ENCODE peak calls at places on chromosomes 13 and 19, in five cellular contexts. One of them, this sample, is unnamed.

GRCh38 chr19:46460981-46461380 is 10.4 kb downstream of the PNMA8A start:
- DNase-seq in left lung: no peak
- DNase-seq in RWPE2: no peak
- DNase-seq in AG04450: no peak
- DNase-seq in tibial artery: no peak
- DNase-seq in this sample: no peak

GRCh38 chr19:44647144-44647543 is 3.4 kb downstream of the PVR start:
- DNase-seq in AG04450: no peak
- DNase-seq in RWPE2: no peak
- DNase-seq in tibial artery: no peak
- DNase-seq in left lung: no peak
- DNase-seq in this sample: no peak

GRCh38 chr13:105670179-105671015 is 865.1 kb downstream of the EFNB2 start:
- DNase-seq in tibial artery: no peak
- DNase-seq in left lung: no peak
- DNase-seq in RWPE2: no peak
- DNase-seq in AG04450: no peak
- DNase-seq in this sample: no peak

GRCh38 chr19:39557791-39558622 is 18.0 kb upstream of the EID2 start:
- DNase-seq in AG04450: no peak
- DNase-seq in left lung: no peak
- DNase-seq in tibial artery: no peak
- DNase-seq in RWPE2: no peak
- DNase-seq in this sample: no peak

GRCh38 chr13:99087954-99088491 is 110.2 kb upstream of the DOCK9 start:
- DNase-seq in tibial artery: no peak
- DNase-seq in left lung: no peak
- DNase-seq in RWPE2: no peak
- DNase-seq in AG04450: no peak
- DNase-seq in this sample: peak

GRCh38 chr19:46033401-46033800 is 7.4 kb downstream of the IGFL4 start:
- DNase-seq in left lung: no peak
- DNase-seq in RWPE2: no peak
- DNase-seq in AG04450: no peak
- DNase-seq in tibial artery: no peak
- DNase-seq in this sample: no peak

GRCh38 chr19:46753420-46754155 is 7.3 kb upstream of the STRN4 start:
- DNase-seq in left lung: peak
- DNase-seq in AG04450: no peak
- DNase-seq in RWPE2: no peak
- DNase-seq in tibial artery: peak
- DNase-seq in this sample: peak

GRCh38 chr13:98977568-98978270 is at the start of gene DOCK9:
- DNase-seq in tibial artery: peak
- DNase-seq in AG04450: no peak
- DNase-seq in RWPE2: no peak
- DNase-seq in left lung: peak
- DNase-seq in this sample: peak

GRCh38 chr19:13959141-13959961 is 7.0 kb downstream of the DCAF15 start:
- DNase-seq in RWPE2: no peak
- DNase-seq in left lung: no peak
- DNase-seq in AG04450: no peak
- DNase-seq in tibial artery: no peak
- DNase-seq in this sample: no peak

GRCh38 chr19:39834287-39834841 is 402 bp upstream of the DYRK1B start:
- DNase-seq in tibial artery: no peak
- DNase-seq in AG04450: no peak
- DNase-seq in RWPE2: no peak
- DNase-seq in left lung: no peak
- DNase-seq in this sample: no peak

GRCh38 chr19:38250821-38251563 is 5.2 kb downstream of the PPP1R14A start:
- DNase-seq in RWPE2: no peak
- DNase-seq in left lung: peak
- DNase-seq in tibial artery: peak
- DNase-seq in AG04450: no peak
- DNase-seq in this sample: no peak

DNA sequence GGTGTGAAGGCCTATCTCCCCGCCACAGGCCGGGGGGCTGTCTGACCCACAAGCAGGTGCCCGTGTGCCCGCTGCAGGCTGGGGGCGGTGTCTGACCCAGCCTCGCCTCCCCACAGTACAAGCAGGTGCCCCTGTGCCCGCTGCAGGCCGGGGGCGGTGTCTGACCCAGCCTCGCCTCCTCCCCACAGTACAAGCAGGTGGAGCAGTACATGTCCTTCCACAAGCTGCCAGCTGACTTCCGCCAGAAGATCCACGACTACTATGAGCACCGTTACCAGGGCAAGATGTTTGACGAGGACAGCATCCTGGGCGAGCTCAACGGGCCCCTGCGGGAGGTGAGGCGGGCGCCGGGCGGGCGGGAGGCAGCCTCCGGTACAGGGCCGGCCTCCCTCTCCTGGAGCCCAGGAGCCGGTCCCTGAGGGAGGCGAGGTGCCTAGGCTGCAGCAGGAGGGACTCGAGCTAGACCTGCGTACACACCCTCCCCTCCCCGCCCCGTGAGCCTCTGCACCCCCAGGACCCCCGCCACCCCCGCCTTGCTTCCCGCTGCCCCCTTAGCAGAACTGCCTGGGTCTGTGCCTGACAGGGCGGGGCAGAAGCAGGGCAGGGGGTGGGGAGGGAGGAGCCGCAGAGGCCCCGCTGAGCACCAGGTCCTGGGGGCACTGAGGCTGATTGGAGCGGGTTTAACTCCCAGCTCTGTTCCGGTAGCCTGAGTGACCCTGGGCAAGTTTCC is 20.6 kb downstream of the HCN2 start:
- DNase-seq in tibial artery: no peak
- DNase-seq in RWPE2: no peak
- DNase-seq in AG04450: no peak
- DNase-seq in left lung: no peak
- DNase-seq in this sample: no peak
- H3K4me3 ChIP-seq in tibial artery: peak
- H3K4me3 ChIP-seq in RWPE2: no peak
- H3K4me3 ChIP-seq in AG04450: no peak
- H3K4me3 ChIP-seq in left lung: no peak
- H3K4me3 ChIP-seq in this sample: no peak

GRCh38 chr19:57815247-57816075 is 748 bp upstream of the ZNF552 start:
- DNase-seq in AG04450: no peak
- DNase-seq in RWPE2: no peak
- DNase-seq in tibial artery: no peak
- DNase-seq in left lung: no peak
- DNase-seq in this sample: no peak
- H3K4me3 ChIP-seq in AG04450: peak
- H3K4me3 ChIP-seq in RWPE2: peak
- H3K4me3 ChIP-seq in tibial artery: peak
- H3K4me3 ChIP-seq in left lung: peak
- H3K4me3 ChIP-seq in this sample: peak

GRCh38 chr13:42486711-42487198 is 87.2 kb upstream of the TNFSF11 start:
- DNase-seq in tibial artery: no peak
- DNase-seq in AG04450: no peak
- DNase-seq in left lung: no peak
- DNase-seq in RWPE2: no peak
- DNase-seq in this sample: no peak
- H3K4me3 ChIP-seq in tibial artery: no peak
- H3K4me3 ChIP-seq in AG04450: no peak
- H3K4me3 ChIP-seq in left lung: no peak
- H3K4me3 ChIP-seq in RWPE2: no peak
- H3K4me3 ChIP-seq in this sample: no peak

DNA sequence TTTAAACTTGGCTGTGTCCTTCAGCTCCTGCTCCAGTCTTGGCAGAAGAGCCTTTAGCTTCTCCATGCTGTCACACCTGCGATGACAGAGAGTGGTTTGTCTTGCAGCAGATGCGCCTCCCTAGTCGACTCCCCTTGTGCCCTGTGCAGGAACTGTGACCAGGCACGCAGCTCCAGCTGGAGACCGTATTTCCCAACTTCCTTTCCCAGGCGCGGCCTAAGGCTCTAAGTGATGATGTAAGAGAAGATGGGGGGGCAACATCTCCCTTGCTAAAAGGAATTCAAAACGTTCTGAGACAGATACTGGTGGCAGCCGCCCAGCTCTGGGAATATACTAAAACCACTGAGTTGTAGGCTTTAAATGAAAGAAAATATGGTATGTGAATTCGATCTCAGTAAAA is 16.3 kb downstream of the DCUN1D2 start:
- DNase-seq in AG04450: no peak
- DNase-seq in left lung: no peak
- DNase-seq in RWPE2: no peak
- DNase-seq in tibial artery: peak
- DNase-seq in this sample: no peak
- H3K4me3 ChIP-seq in AG04450: no peak
- H3K4me3 ChIP-seq in left lung: no peak
- H3K4me3 ChIP-seq in RWPE2: no peak
- H3K4me3 ChIP-seq in tibial artery: no peak
- H3K4me3 ChIP-seq in this sample: no peak

DNA sequence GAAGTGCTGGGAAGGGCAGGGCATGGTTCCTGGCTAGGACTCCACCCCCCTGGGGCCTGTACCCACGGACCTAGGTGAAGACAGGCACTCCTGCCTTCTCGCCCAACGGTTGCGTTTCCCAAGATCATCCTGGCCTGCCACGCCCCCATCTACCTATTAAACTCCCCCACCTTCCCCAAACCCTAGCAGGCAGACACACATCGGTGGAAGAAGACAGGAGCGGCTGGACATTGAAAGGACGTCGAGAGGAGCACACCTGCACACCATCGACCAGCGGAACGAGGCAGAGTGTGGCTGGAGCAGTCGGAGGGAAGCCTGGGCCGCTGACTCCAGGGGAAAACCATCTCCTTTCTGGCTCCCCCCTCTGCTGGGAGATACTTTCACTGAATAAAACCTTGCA is 45.6 kb upstream of the ALOX5AP start:
- DNase-seq in RWPE2: no peak
- DNase-seq in left lung: peak
- DNase-seq in tibial artery: no peak
- DNase-seq in AG04450: no peak
- DNase-seq in this sample: no peak
- H3K4me3 ChIP-seq in RWPE2: no peak
- H3K4me3 ChIP-seq in left lung: no peak
- H3K4me3 ChIP-seq in tibial artery: no peak
- H3K4me3 ChIP-seq in AG04450: no peak
- H3K4me3 ChIP-seq in this sample: no peak

This sample was measured in neural progenitor cell.